ENCODE peak calls at places on chromosomes 16 and 17, in ten cellular contexts. H is neural progenitor cell, K is mammary epithelial cell, F is H1, M is hepatocyte, T is OCI-LY7, V is HCT116, C is fibroblast of lung, U is H9, J is DND-41. G is an unnamed sample. For H4K20me1, the result is how much of the 10 kb centered on the place peaks cover.

GRCh38 chr17:81094744-81095607 is 60.0 kb downstream of the BAIAP2 start:
- DNase-seq in H (peak), K (peak), F (peak), M (peak), T (peak), V (peak), C (peak), U (peak), J (peak), G (peak)

GRCh38 chr16:51569204-51569911 is 418.3 kb upstream of the SALL1 start:
- DNase-seq in H (no peak), K (peak), F (no peak), M (no peak), T (peak), V (no peak), C (no peak), U (no peak), J (no peak), G (peak)

GRCh38 chr17:75707096-75707720 is 14.1 kb upstream of the ITGB4 start:
- DNase-seq in H (no peak), K (peak), F (no peak), M (no peak), T (no peak), V (peak), C (peak), U (no peak), J (no peak), G (peak)

GRCh38 chr16:23754594-23755483 is at the start of gene CHP2:
- DNase-seq in H (peak), K (peak), F (no peak), M (peak), T (no peak), V (no peak), C (no peak), U (peak), J (no peak), G (no peak)

GRCh38 chr16:88309905-88310259 is 72.9 kb upstream of the ZNF469 start:
- DNase-seq in H (no peak), K (no peak), F (no peak), M (peak), T (peak), V (no peak), C (no peak), U (no peak), J (no peak), G (no peak)

GRCh38 chr16:28218109-28218508 is 6.3 kb upstream of the XPO6 start:
- DNase-seq in H (peak), K (peak), F (no peak), M (peak), T (peak), V (peak), C (peak), U (peak), J (peak), G (peak)

GRCh38 chr17:32486091-32486700 is 597 bp upstream of the CDK5R1 start:
- DNase-seq in H (peak), K (peak), F (no peak), M (peak), T (peak), V (peak), C (peak), U (peak), J (peak), G (peak)

GRCh38 chr17:72476575-72476986 is 355.8 kb downstream of the SOX9 start:
- DNase-seq in H (peak), K (no peak), F (peak), M (no peak), T (no peak), V (no peak), C (no peak), U (peak), J (no peak), G (no peak)

GRCh38 chr17:64125937-64126336 is 4.0 kb downstream of the ERN1 start:
- DNase-seq in H (no peak), K (no peak), F (no peak), M (no peak), T (no peak), V (no peak), C (no peak), U (no peak), J (no peak), G (no peak)
- H4K20me1 ChIP-seq in H (under half), K (under half), F (under half), M (under half), T (under half), V (under half), C (under half), U (under half), J (under half), G (under half)

GRCh38 chr16:15898654-15899053 is 10.3 kb upstream of the CEP20 start:
- DNase-seq in H (no peak), K (no peak), F (no peak), M (no peak), T (no peak), V (no peak), C (no peak), U (no peak), J (no peak), G (no peak)
- H4K20me1 ChIP-seq in H (under half), K (under half), F (under half), M (under half), T (under half), V (under half), C (under half), U (under half), J (under half), G (under half)

GRCh38 chr16:4495766-4496165 is 19.6 kb downstream of the HMOX2 start:
- DNase-seq in H (no peak), K (peak), F (no peak), M (no peak), T (no peak), V (no peak), C (no peak), U (no peak), J (no peak), G (no peak)
- H4K20me1 ChIP-seq in H (under half), K (under half), F (under half), M (under half), T (under half), V (under half), C (under half), U (under half), J (under half), G (under half)

GRCh38 chr17:17771498-17772201 is 65.1 kb downstream of the SREBF1 start:
- DNase-seq in H (no peak), K (no peak), F (no peak), M (no peak), T (no peak), V (no peak), C (no peak), U (no peak), J (no peak), G (no peak)

GRCh38 chr17:17770371-17771059 is 66.3 kb downstream of the SREBF1 start:
- DNase-seq in H (no peak), K (no peak), F (no peak), M (no peak), T (no peak), V (no peak), C (no peak), U (no peak), J (no peak), G (no peak)

GRCh38 chr17:17772231-17772630 is 64.6 kb downstream of the SREBF1 start:
- DNase-seq in H (no peak), K (no peak), F (no peak), M (no peak), T (no peak), V (no peak), C (no peak), U (no peak), J (no peak), G (no peak)

GRCh38 chr17:17776889-17777288 is 59.9 kb downstream of the SREBF1 start:
- DNase-seq in H (no peak), K (no peak), F (no peak), M (no peak), T (no peak), V (no peak), C (no peak), U (no peak), J (no peak), G (no peak)

DNA sequence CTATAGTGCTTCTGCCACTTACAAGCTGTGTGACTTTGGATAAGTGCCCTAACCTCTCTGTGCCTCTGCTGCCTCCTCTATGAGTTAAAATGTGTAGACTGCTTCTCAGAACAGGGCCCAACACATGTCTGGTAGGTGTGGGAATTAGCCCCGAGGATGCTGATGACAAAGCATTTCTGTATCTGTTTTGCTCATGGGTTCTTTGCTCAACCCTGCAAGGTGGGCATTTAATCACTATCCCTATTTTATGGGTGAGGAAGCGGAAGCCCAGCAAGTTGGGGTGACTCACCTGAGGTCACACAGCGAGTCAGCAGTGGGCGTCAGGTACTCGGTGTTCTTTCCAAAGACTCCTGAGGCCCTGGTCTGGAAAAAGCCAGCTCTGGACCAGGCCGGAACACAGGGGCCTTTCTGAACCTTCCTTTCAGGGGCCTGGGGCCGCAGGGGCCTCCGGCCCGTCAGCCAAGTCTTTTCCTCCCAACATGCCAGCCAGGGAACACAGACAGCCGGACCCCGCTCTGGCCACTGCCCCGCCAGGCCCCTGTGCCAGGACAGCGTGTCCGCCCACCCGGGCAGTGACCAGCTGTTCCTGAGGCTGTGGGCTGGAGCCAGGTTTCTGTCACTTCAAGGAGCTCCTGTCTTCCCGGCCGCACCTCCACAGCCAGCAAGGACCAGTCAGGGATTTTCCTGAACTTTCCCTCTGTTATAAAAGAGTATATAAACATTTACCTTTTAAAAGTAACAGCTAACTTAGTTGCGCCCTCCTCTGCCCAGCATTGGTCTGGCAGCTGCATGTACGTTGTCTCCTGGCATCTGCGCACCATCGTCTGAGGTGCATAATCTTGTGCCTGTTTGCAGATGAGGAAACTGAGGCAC is 62.5 kb downstream of the SREBF1 start:
- DNase-seq in H (no peak), K (peak), F (no peak), M (peak), T (no peak), V (no peak), C (peak), U (no peak), J (no peak), G (peak)
- H4K20me1 ChIP-seq in H (half or more), K (under half), F (under half), M (under half), T (under half), V (under half), C (under half), U (under half), J (half or more), G (under half)

DNA sequence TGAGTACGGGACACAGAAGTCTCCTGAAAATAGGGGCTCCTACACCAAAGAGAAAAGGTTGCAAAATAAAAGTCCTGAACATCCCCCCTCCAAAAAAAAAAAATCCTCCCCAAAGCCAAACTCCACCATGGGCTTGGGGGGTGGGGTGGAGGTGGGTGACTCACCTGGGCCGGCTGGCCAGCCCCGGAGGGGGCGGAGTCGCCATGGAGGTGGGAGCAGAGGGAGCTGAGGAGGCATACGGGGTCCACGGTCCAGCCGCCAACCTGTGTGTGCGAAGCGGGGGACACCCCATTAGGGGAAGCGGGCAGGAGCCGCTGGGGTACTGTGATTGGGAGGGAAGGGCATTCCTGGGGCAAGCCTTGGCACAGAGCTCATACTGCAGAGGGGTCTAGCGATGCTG is 31.0 kb downstream of the SRCIN1 start:
- DNase-seq in H (no peak), K (no peak), F (no peak), M (no peak), T (no peak), V (no peak), C (no peak), U (no peak), J (no peak), G (no peak)
- H4K20me1 ChIP-seq in H (half or more), K (under half), F (under half), M (under half), T (under half), V (under half), C (under half), U (under half), J (under half), G (under half)

GRCh38 chr16:75230471-75231110 is 11.8 kb downstream of the CTRB1 start:
- DNase-seq in H (no peak), K (no peak), F (no peak), M (no peak), T (no peak), V (no peak), C (no peak), U (no peak), J (no peak), G (no peak)

GRCh38 chr16:75229172-75230031 is 10.6 kb downstream of the CTRB1 start:
- DNase-seq in H (no peak), K (no peak), F (no peak), M (no peak), T (no peak), V (no peak), C (no peak), U (no peak), J (no peak), G (no peak)

GRCh38 chr16:75226550-75227360 is 8.0 kb downstream of the CTRB1 start:
- DNase-seq in H (no peak), K (no peak), F (no peak), M (no peak), T (no peak), V (no peak), C (no peak), U (peak), J (no peak), G (peak)

GRCh38 chr16:75227361-75228142 is 8.8 kb downstream of the CTRB1 start:
- DNase-seq in H (no peak), K (no peak), F (no peak), M (no peak), T (no peak), V (no peak), C (no peak), U (no peak), J (no peak), G (peak)

GRCh38 chr16:75228143-75228976 is 9.6 kb downstream of the CTRB1 start:
- DNase-seq in H (no peak), K (no peak), F (no peak), M (no peak), T (no peak), V (no peak), C (no peak), U (no peak), J (no peak), G (no peak)
- H4K20me1 ChIP-seq in H (under half), K (under half), F (under half), M (under half), T (under half), V (under half), C (under half), U (under half), J (under half), G (under half)

GRCh38 chr16:85602402-85602801 is 10.7 kb upstream of the GSE1 start:
- DNase-seq in H (no peak), K (no peak), F (no peak), M (no peak), T (no peak), V (no peak), C (no peak), U (no peak), J (no peak), G (no peak)
- H4K20me1 ChIP-seq in H (under half), K (under half), F (under half), M (half or more), T (under half), V (under half), C (under half), U (under half), J (half or more), G (under half)

DNA sequence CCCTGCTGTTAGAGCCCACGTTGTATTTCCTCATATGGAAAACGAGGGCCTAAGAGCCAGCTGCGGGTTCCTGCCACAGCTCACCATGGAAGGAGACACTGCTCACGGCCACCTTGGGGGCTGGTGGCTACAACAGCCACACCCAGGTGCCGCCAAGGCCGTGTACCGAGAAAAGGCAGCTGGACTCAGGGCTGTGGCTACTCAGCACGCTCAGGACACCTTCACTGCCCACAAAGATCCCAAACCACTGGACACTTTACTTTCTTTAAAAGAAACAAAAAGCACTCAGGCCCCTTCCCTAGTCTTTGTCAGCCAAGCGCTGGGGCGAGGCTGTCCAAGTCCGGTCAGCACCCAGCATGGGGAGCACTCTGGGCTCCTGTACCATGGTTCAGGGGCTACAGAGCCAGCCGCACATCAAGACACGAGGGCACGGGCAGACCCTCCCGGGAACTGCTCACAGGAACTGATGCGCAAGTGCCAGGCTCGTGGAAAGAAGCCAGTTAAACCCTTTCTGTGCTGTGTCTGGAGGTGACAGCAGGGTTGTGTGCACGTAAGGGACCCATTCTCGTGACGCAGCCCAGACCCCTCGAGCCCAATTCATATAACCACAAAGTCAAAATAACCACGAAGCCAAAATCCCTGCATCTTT is 18.5 kb downstream of the SLC16A3 start:
- DNase-seq in H (no peak), K (no peak), F (no peak), M (no peak), T (no peak), V (no peak), C (peak), U (no peak), J (no peak), G (peak)
- H4K20me1 ChIP-seq in H (half or more), K (under half), F (under half), M (half or more), T (under half), V (under half), C (under half), U (under half), J (half or more), G (under half)